ENCODE peak calls at places on chromosomes 5 and 9, in six cellular contexts. Z is tibial artery; O is aorta; H is CD8-positive, alpha-beta T cell; E is BE2C; A is Peyer's patch. G is an unnamed sample.

GRCh38 chr9:110252509-110253139 is 3.7 kb downstream of the TXN start:
- DNase-seq in Z (no peak), O (no peak), H (no peak), E (no peak), A (no peak), G (no peak)

GRCh38 chr5:79728396-79728795 is 38.8 kb downstream of the CMYA5 start:
- DNase-seq in Z (no peak), O (no peak), H (no peak), E (no peak), A (no peak), G (no peak)

GRCh38 chr5:9888517-9888916 is 258.4 kb upstream of the TAS2R1 start:
- DNase-seq in Z (no peak), O (no peak), H (no peak), E (no peak), A (no peak), G (no peak)

GRCh38 chr9:89983411-89983810 is 378.6 kb downstream of the GADD45G start:
- DNase-seq in Z (no peak), O (no peak), H (no peak), E (no peak), A (no peak), G (no peak)

GRCh38 chr5:122310886-122311285 is 1.2 kb upstream of the SNCAIP start:
- DNase-seq in Z (no peak), O (no peak), H (no peak), E (no peak), A (no peak), G (no peak)

GRCh38 chr9:16928179-16928945 is 57.9 kb upstream of the BNC2 start:
- DNase-seq in Z (no peak), O (no peak), H (no peak), E (no peak), A (no peak), G (no peak)

GRCh38 chr9:86983260-86984255 is 36.3 kb upstream of the GAS1 start:
- DNase-seq in Z (no peak), O (no peak), H (no peak), E (no peak), A (no peak), G (no peak)

GRCh38 chr9:124698265-124698664 is 72.8 kb downstream of the NR6A1 start:
- DNase-seq in Z (no peak), O (no peak), H (no peak), E (no peak), A (no peak), G (no peak)

GRCh38 chr9:108184941-108185340 is 670.8 kb downstream of the ACTL7B start:
- DNase-seq in Z (no peak), O (no peak), H (no peak), E (no peak), A (no peak), G (no peak)

GRCh38 chr5:169933127-169933526 is 47.2 kb downstream of the INSYN2B start:
- DNase-seq in Z (no peak), O (no peak), H (no peak), E (peak; percentile 58), A (no peak), G (no peak)

GRCh38 chr5:158326241-158326640 is 467.3 kb upstream of the CLINT1 start:
- DNase-seq in Z (no peak), O (no peak), H (no peak), E (no peak), A (no peak), G (no peak)

GRCh38 chr9:36802171-36802920 is 229.7 kb downstream of the MELK start:
- DNase-seq in Z (no peak), O (no peak), H (no peak), E (peak; percentile 76), A (no peak), G (no peak)

GRCh38 chr5:59174248-59174844 is 591.5 kb downstream of the RAB3C start:
- DNase-seq in Z (no peak), O (no peak), H (peak; percentile 27), E (peak; percentile 54), A (no peak), G (peak; percentile 44)

GRCh38 chr9:74496819-74497749 is at the start of gene RORB:
- DNase-seq in Z (peak; percentile 82), O (peak; percentile 84), H (peak; percentile 36), E (peak; percentile 77), A (no peak), G (peak; percentile 49)

GRCh38 chr9:34962530-34962929 is 4.4 kb downstream of the PHF24 start:
- DNase-seq in Z (no peak), O (no peak), H (no peak), E (no peak), A (no peak), G (no peak)

GRCh38 chr9:76206821-76207220 is 187.4 kb downstream of the RFK start:
- DNase-seq in Z (no peak), O (no peak), H (no peak), E (no peak), A (no peak), G (no peak)

GRCh38 chr9:87441251-87441650 is 56.4 kb upstream of the DAPK1 start:
- DNase-seq in Z (no peak), O (no peak), H (no peak), E (no peak), A (no peak), G (no peak)

GRCh38 chr5:93915142-93915553 is 173.7 kb upstream of the POU5F2 start:
- DNase-seq in Z (no peak), O (no peak), H (no peak), E (no peak), A (no peak), G (no peak)

GRCh38 chr5:41763096-41763495 is 107.1 kb downstream of the OXCT1 start:
- DNase-seq in Z (no peak), O (no peak), H (no peak), E (no peak), A (no peak), G (no peak)

GRCh38 chr9:72936679-72937078 is 16.2 kb downstream of the ALDH1A1 start:
- DNase-seq in Z (no peak), O (no peak), H (no peak), E (no peak), A (no peak), G (no peak)
- H3K4me3 ChIP-seq in Z (no peak overlapping the region), O (no peak overlapping the region), H (no peak overlapping the region), E (no peak overlapping the region), A (no peak overlapping the region), G (no peak overlapping the region)

DNA sequence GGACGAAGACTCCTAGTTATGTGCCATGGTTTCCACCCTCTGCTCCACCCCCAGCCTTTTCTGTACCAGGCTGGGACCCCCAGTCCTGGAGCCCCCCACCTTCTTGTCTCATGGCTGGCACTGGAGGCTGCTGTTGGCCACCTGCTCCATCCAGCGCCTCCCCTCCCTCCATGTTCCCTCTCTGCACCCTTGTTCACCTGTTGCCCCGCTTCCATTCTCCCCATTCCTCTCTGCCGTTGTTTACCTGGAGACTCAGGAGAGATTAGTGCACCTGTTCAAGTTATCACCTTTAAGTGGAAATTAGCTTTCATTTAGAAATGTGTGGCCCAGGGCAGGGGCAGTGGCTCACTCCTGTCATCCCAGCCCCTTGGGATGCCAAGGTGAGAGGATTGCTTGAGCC is 7.2 kb downstream of the NTMT1 start:
- DNase-seq in Z (no peak), O (no peak), H (no peak), E (no peak), A (no peak), G (no peak)
- H3K36me3 ChIP-seq in Z (peaks cover 47% of the 10 kb centered on the region), O (peaks cover 17% of the 10 kb centered on the region), H (peaks cover 38% of the 10 kb centered on the region), E (peaks cover 88% of the 10 kb centered on the region), A (no peaks in the 10 kb centered on the region), G (peaks cover 36% of the 10 kb centered on the region)

GRCh38 chr5:139816566-139816965 is 21.0 kb downstream of the PSD2 start:
- DNase-seq in Z (peak; percentile 35), O (peak; percentile 45), H (no peak), E (no peak), A (no peak), G (no peak)
- H3K4me3 ChIP-seq in Z (no peak overlapping the region), O (no peak overlapping the region), H (no peak overlapping the region), E (no peak overlapping the region), A (no peak overlapping the region), G (no peak overlapping the region)

GRCh38 chr5:34535944-34536628 is 120.0 kb upstream of the RAI14 start:
- DNase-seq in Z (no peak), O (no peak), H (no peak), E (no peak), A (no peak), G (no peak)
- H3K36me3 ChIP-seq in Z (no peaks in the 10 kb centered on the region), O (no peaks in the 10 kb centered on the region), H (no peaks in the 10 kb centered on the region), E (no peaks in the 10 kb centered on the region), A (no peaks in the 10 kb centered on the region), G (no peaks in the 10 kb centered on the region)

GRCh38 chr9:18405240-18405639 is 68.7 kb upstream of the ADAMTSL1 start:
- DNase-seq in Z (no peak), O (no peak), H (no peak), E (no peak), A (no peak), G (no peak)
- H3K4me3 ChIP-seq in Z (no peak overlapping the region), O (no peak overlapping the region), H (no peak overlapping the region), E (no peak overlapping the region), A (no peak overlapping the region), G (no peak overlapping the region)

GRCh38 chr9:133371261-133371711 is 4.6 kb downstream of the SURF4 start:
- DNase-seq in Z (no peak), O (no peak), H (peak; percentile 71), E (no peak), A (peak; percentile 43), G (peak; percentile 71)

GRCh38 chr9:133369923-133370322 is 5.9 kb downstream of the SURF4 start:
- DNase-seq in Z (no peak), O (no peak), H (no peak), E (no peak), A (no peak), G (no peak)

GRCh38 chr9:133369419-133369818 is 6.4 kb downstream of the SURF4 start:
- DNase-seq in Z (no peak), O (no peak), H (no peak), E (no peak), A (no peak), G (no peak)

GRCh38 chr9:133372144-133372543 is 3.7 kb downstream of the SURF4 start:
- DNase-seq in Z (no peak), O (no peak), H (no peak), E (no peak), A (no peak), G (no peak)

DNA sequence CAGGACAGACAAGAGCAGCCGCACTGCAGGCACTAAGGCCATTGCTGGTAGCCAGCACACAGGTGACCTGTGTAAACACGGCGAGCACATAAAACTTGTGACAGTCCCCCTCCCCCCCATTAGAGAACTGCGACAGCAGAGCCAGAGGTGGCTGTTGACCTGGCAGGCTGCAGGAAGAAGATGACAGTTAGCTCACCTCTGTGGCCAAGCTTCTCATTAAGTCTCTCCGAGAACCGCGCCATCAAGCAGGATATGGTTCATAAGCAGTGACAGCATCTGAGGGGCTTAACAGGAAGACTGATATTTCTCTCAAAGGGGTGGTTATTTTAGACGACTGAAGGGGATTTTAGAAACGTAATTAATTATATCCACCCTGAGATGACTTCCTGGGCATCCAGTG is 5.2 kb downstream of the SURF4 start:
- DNase-seq in Z (no peak), O (no peak), H (peak; percentile 60), E (no peak), A (peak; percentile 55), G (peak; percentile 63)
- H3K36me3 ChIP-seq in Z (peaks cover 14% of the 10 kb centered on the region), O (peaks cover 1% of the 10 kb centered on the region), H (peaks cover 16% of the 10 kb centered on the region), E (peaks cover 76% of the 10 kb centered on the region), A (no peaks in the 10 kb centered on the region), G (peaks cover 17% of the 10 kb centered on the region)